ENCODE peak calls at places on chromosomes 7 and 10, in ten cellular contexts. U, X, N, W, Y, A, O, T, K and P are unnamed samples.

GRCh38 chr10:127578628-127579305 is 29.7 kb downstream of the NPS start:
- DNase-seq in U (no peak), X (no peak), N (no peak), W (no peak), Y (no peak), A (no peak), O (no peak), T (no peak), K (no peak), P (no peak)

GRCh38 chr7:108653526-108653925 is 83.9 kb downstream of the DNAJB9 start:
- DNase-seq in U (no peak), X (no peak), N (no peak), W (no peak), Y (no peak), A (no peak), O (no peak), T (no peak), K (no peak), P (no peak)

GRCh38 chr10:25029519-25029918 is 13.1 kb downstream of the THNSL1 start:
- DNase-seq in U (no peak), X (no peak), N (no peak), W (no peak), Y (no peak), A (no peak), O (no peak), T (no peak), K (no peak), P (no peak)

GRCh38 chr10:14583252-14583651 is 191.4 kb downstream of the FAM107B start:
- DNase-seq in U (peak), X (no peak), N (peak), W (no peak), Y (no peak), A (no peak), O (no peak), T (no peak), K (no peak), P (no peak)

GRCh38 chr10:3887885-3888476 is 103.0 kb upstream of the KLF6 start:
- DNase-seq in U (peak), X (no peak), N (peak), W (no peak), Y (no peak), A (no peak), O (no peak), T (peak), K (peak), P (no peak)

GRCh38 chr10:75018233-75018632 is 93.2 kb upstream of the SAMD8 start:
- DNase-seq in U (no peak), X (no peak), N (no peak), W (no peak), Y (no peak), A (no peak), O (no peak), T (no peak), K (no peak), P (peak)

GRCh38 chr7:139490130-139490529 is 6.7 kb upstream of the KLRG2 start:
- DNase-seq in U (no peak), X (no peak), N (no peak), W (no peak), Y (no peak), A (no peak), O (no peak), T (peak), K (no peak), P (no peak)

GRCh38 chr10:92103376-92104084 is 180.0 kb downstream of the BTAF1 start:
- DNase-seq in U (no peak), X (no peak), N (no peak), W (no peak), Y (no peak), A (no peak), O (no peak), T (peak), K (no peak), P (no peak)

GRCh38 chr7:16975712-16976111 is 93.9 kb upstream of the AGR3 start:
- DNase-seq in U (no peak), X (no peak), N (no peak), W (no peak), Y (no peak), A (no peak), O (no peak), T (no peak), K (no peak), P (no peak)

GRCh38 chr7:111239437-111239836 is 148.5 kb downstream of the LRRN3 start:
- DNase-seq in U (no peak), X (no peak), N (no peak), W (no peak), Y (no peak), A (no peak), O (no peak), T (no peak), K (no peak), P (no peak)